ENCODE peak calls at places on chromosomes 12 and 14, in five cellular contexts. One of them, this sample, is unnamed.

GRCh38 chr12:49872381-49872780 is 29.5 kb upstream of the BCDIN3D start:
- DNase-seq in left cardiac atrium: no peak
- DNase-seq in HFFc6: no peak
- DNase-seq in D341Med: no peak
- DNase-seq in fibroblast of mammary gland: no peak
- DNase-seq in this sample: peak

GRCh38 chr14:56098021-56098420 is 20.2 kb upstream of the PELI2 start:
- DNase-seq in left cardiac atrium: no peak
- DNase-seq in HFFc6: no peak
- DNase-seq in D341Med: no peak
- DNase-seq in fibroblast of mammary gland: no peak
- DNase-seq in this sample: no peak

GRCh38 chr12:64737539-64737938 is 21.7 kb downstream of the GNS start:
- DNase-seq in left cardiac atrium: no peak
- DNase-seq in HFFc6: no peak
- DNase-seq in D341Med: no peak
- DNase-seq in fibroblast of mammary gland: no peak
- DNase-seq in this sample: no peak

GRCh38 chr14:92651793-92652382 is 96.5 kb downstream of the LGMN start:
- DNase-seq in left cardiac atrium: peak
- DNase-seq in HFFc6: no peak
- DNase-seq in D341Med: no peak
- DNase-seq in fibroblast of mammary gland: no peak
- DNase-seq in this sample: peak

GRCh38 chr12:75623631-75624118 is 112.3 kb upstream of the KRR1 start:
- DNase-seq in left cardiac atrium: no peak
- DNase-seq in HFFc6: peak
- DNase-seq in D341Med: no peak
- DNase-seq in fibroblast of mammary gland: peak
- DNase-seq in this sample: no peak

GRCh38 chr12:25272937-25273526 is 22.3 kb upstream of the KRAS start:
- DNase-seq in left cardiac atrium: no peak
- DNase-seq in HFFc6: no peak
- DNase-seq in D341Med: no peak
- DNase-seq in fibroblast of mammary gland: no peak
- DNase-seq in this sample: no peak

GRCh38 chr14:70982204-70982603 is 74.9 kb downstream of the PCNX1 start:
- DNase-seq in left cardiac atrium: no peak
- DNase-seq in HFFc6: no peak
- DNase-seq in D341Med: no peak
- DNase-seq in fibroblast of mammary gland: no peak
- DNase-seq in this sample: no peak

GRCh38 chr12:109961201-109961600 is 35.0 kb downstream of the GIT2 start:
- DNase-seq in left cardiac atrium: peak
- DNase-seq in HFFc6: no peak
- DNase-seq in D341Med: no peak
- DNase-seq in fibroblast of mammary gland: no peak
- DNase-seq in this sample: peak

GRCh38 chr12:112424126-112424525 is 5.4 kb downstream of the PTPN11 start:
- DNase-seq in left cardiac atrium: no peak
- DNase-seq in HFFc6: no peak
- DNase-seq in D341Med: no peak
- DNase-seq in fibroblast of mammary gland: no peak
- DNase-seq in this sample: no peak

GRCh38 chr14:105533811-105534498 is 7.6 kb downstream of the TMEM121 start:
- DNase-seq in left cardiac atrium: no peak
- DNase-seq in HFFc6: no peak
- DNase-seq in D341Med: peak
- DNase-seq in fibroblast of mammary gland: no peak
- DNase-seq in this sample: no peak

GRCh38 chr14:74302160-74302628 is 540 bp downstream of the ABCD4 start:
- DNase-seq in left cardiac atrium: no peak
- DNase-seq in HFFc6: peak
- DNase-seq in D341Med: peak
- DNase-seq in fibroblast of mammary gland: peak
- DNase-seq in this sample: no peak

GRCh38 chr12:114902665-114903393 is 218.9 kb upstream of the TBX3 start:
- DNase-seq in left cardiac atrium: no peak
- DNase-seq in HFFc6: peak
- DNase-seq in D341Med: no peak
- DNase-seq in fibroblast of mammary gland: peak
- DNase-seq in this sample: no peak

GRCh38 chr12:72863671-72864070 is 591.5 kb downstream of the TRHDE start:
- DNase-seq in left cardiac atrium: no peak
- DNase-seq in HFFc6: no peak
- DNase-seq in D341Med: no peak
- DNase-seq in fibroblast of mammary gland: no peak
- DNase-seq in this sample: no peak

GRCh38 chr12:41058266-41058665 is 129.9 kb upstream of the PDZRN4 start:
- DNase-seq in left cardiac atrium: no peak
- DNase-seq in HFFc6: no peak
- DNase-seq in D341Med: no peak
- DNase-seq in fibroblast of mammary gland: no peak
- DNase-seq in this sample: no peak

GRCh38 chr12:117552971-117553370 is 191.5 kb upstream of the NOS1 start:
- DNase-seq in left cardiac atrium: peak
- DNase-seq in HFFc6: no peak
- DNase-seq in D341Med: no peak
- DNase-seq in fibroblast of mammary gland: peak
- DNase-seq in this sample: peak

GRCh38 chr14:79011091-79011919 is 841.1 kb downstream of the NRXN3 start:
- DNase-seq in left cardiac atrium: no peak
- DNase-seq in HFFc6: peak
- DNase-seq in D341Med: peak
- DNase-seq in fibroblast of mammary gland: peak
- DNase-seq in this sample: no peak

GRCh38 chr14:38116895-38117294 is 90.8 kb upstream of the SSTR1 start:
- DNase-seq in left cardiac atrium: no peak
- DNase-seq in HFFc6: no peak
- DNase-seq in D341Med: no peak
- DNase-seq in fibroblast of mammary gland: no peak
- DNase-seq in this sample: no peak

GRCh38 chr14:36619853-36620252 is 37.4 kb upstream of the NKX2-8 start:
- DNase-seq in left cardiac atrium: no peak
- DNase-seq in HFFc6: no peak
- DNase-seq in D341Med: no peak
- DNase-seq in fibroblast of mammary gland: no peak
- DNase-seq in this sample: no peak

GRCh38 chr12:53051881-53052412 is 2.1 kb downstream of the TNS2 start:
- DNase-seq in left cardiac atrium: no peak
- DNase-seq in HFFc6: no peak
- DNase-seq in D341Med: no peak
- DNase-seq in fibroblast of mammary gland: no peak
- DNase-seq in this sample: peak

GRCh38 chr12:93738199-93739058 is 61.3 kb downstream of the CRADD start:
- DNase-seq in left cardiac atrium: no peak
- DNase-seq in HFFc6: no peak
- DNase-seq in D341Med: no peak
- DNase-seq in fibroblast of mammary gland: no peak
- DNase-seq in this sample: no peak

This sample was measured in left ventricle myocardium superior.